ENCODE peak calls at places on chromosomes 16 and 17, in seven cellular contexts. F, T, Z, V, J, R and W are unnamed samples.

GRCh38 chr16:50620646-50621451 is 60.3 kb downstream of the SNX20 start:
- DNase-seq in J (no peak), T (no peak), F (no peak), R (no peak), V (no peak), Z (no peak), W (no peak)

GRCh38 chr17:4833941-4834501 is 881 bp downstream of the MINK1 start:
- DNase-seq in F (no peak), V (peak; percentile 27), Z (no peak), J (peak; percentile 68), T (peak; percentile 80), R (peak; percentile 33), W (peak; percentile 60)

GRCh38 chr16:19196871-19197270 is 28.8 kb downstream of the SYT17 start:
- DNase-seq in Z (no peak), R (no peak), F (no peak), V (no peak), T (no peak), J (no peak), W (no peak)

GRCh38 chr16:12235110-12235509 is 258.6 kb downstream of the SNX29 start:
- DNase-seq in V (no peak), R (no peak), F (no peak), T (no peak), J (no peak), Z (no peak), W (no peak)

GRCh38 chr17:16425698-16426659 is 10.6 kb downstream of the TRPV2 start:
- DNase-seq in R (no peak), T (no peak), F (no peak), J (peak; percentile 16), V (no peak), Z (no peak), W (no peak)

GRCh38 chr16:15415411-15416070 is 18.8 kb upstream of the BMERB1 start:
- DNase-seq in R (peak; percentile 61), T (peak; percentile 38), F (no peak), V (no peak), Z (no peak), J (no peak), W (no peak)

GRCh38 chr16:57540906-57541753 is 1.3 kb upstream of the ADGRG5 start:
- DNase-seq in F (no peak), V (no peak), T (no peak), Z (peak; percentile 64), R (no peak), J (no peak), W (no peak)

GRCh38 chr16:67928147-67928546 is 3.5 kb downstream of the CTRL start:
- DNase-seq in T (no peak), R (no peak), F (no peak), V (no peak), Z (no peak), J (no peak), W (no peak)

GRCh38 chr17:63916566-63917185 is 2.0 kb downstream of the GH1 start:
- DNase-seq in V (no peak), T (no peak), Z (peak; percentile 27), F (no peak), R (no peak), J (no peak), W (no peak)

GRCh38 chr17:72039490-72039889 is 81.3 kb upstream of the SOX9 start:
- DNase-seq in T (peak; percentile 4), R (no peak), J (no peak), F (no peak), V (no peak), Z (no peak), W (peak; percentile 67)

GRCh38 chr16:3401719-3402397 is 843 bp downstream of the ZNF174 start:
- DNase-seq in J (peak; percentile 19), R (peak; percentile 20), T (peak; percentile 18), F (no peak), V (peak; percentile 14), Z (no peak), W (peak; percentile 18)

GRCh38 chr17:1169471-1169908 is 10.3 kb downstream of the ABR start:
- DNase-seq in Z (no peak), V (no peak), J (no peak), R (no peak), T (no peak), F (no peak), W (no peak)

GRCh38 chr16:58656872-58657271 is 27.2 kb upstream of the CNOT1 start:
- DNase-seq in Z (no peak), J (peak; percentile 47), T (no peak), R (no peak), F (no peak), V (no peak), W (no peak)

GRCh38 chr17:17035920-17036319 is 6.3 kb upstream of the MPRIP start:
- DNase-seq in V (no peak), R (no peak), T (no peak), J (no peak), Z (no peak), F (no peak), W (no peak)

GRCh38 chr17:46020023-46020735 is 21.1 kb downstream of the STH start:
- DNase-seq in J (no peak), V (no peak), F (no peak), Z (no peak), T (no peak), R (no peak), W (no peak)

GRCh38 chr17:15351925-15352324 is 10.5 kb upstream of the TEKT3 start:
- DNase-seq in T (peak; percentile 88), V (no peak), F (no peak), Z (no peak), R (peak; percentile 59), J (peak; percentile 41), W (peak; percentile 31)

GRCh38 chr16:12406840-12407690 is 396.6 kb downstream of the CPPED1 start:
- DNase-seq in R (peak; percentile 25), T (peak; percentile 46), F (no peak), J (no peak), Z (no peak), V (no peak), W (no peak)

GRCh38 chr17:74807925-74808324 is 31.8 kb upstream of the NAT9 start:
- DNase-seq in R (no peak), F (no peak), T (peak; percentile 4), V (no peak), Z (no peak), J (no peak), W (no peak)

GRCh38 chr17:19288453-19288852 is 51.3 kb downstream of the EPN2 start:
- DNase-seq in V (peak; percentile 18), F (no peak), T (no peak), Z (no peak), J (no peak), R (no peak), W (no peak)

GRCh38 chr17:19977360-19978205 is at the start of gene AKAP10:
- DNase-seq in J (peak; percentile 96), F (peak; percentile 55), V (peak; percentile 91), Z (peak; percentile 96), R (peak; percentile 42), T (peak; percentile 73), W (peak; percentile 95)

GRCh38 chr16:60686824-60687223 is 1349.4 kb downstream of the CDH8 start:
- DNase-seq in V (no peak), R (no peak), F (no peak), Z (no peak), T (no peak), J (no peak), W (no peak)

GRCh38 chr16:60684002-60684401 is 1352.2 kb downstream of the CDH8 start:
- DNase-seq in T (no peak), R (no peak), J (no peak), V (no peak), F (no peak), Z (no peak), W (no peak)

GRCh38 chr16:60681014-60681413 is 1355.2 kb downstream of the CDH8 start:
- DNase-seq in V (no peak), Z (no peak), R (no peak), F (no peak), J (no peak), T (no peak), W (no peak)

DNA sequence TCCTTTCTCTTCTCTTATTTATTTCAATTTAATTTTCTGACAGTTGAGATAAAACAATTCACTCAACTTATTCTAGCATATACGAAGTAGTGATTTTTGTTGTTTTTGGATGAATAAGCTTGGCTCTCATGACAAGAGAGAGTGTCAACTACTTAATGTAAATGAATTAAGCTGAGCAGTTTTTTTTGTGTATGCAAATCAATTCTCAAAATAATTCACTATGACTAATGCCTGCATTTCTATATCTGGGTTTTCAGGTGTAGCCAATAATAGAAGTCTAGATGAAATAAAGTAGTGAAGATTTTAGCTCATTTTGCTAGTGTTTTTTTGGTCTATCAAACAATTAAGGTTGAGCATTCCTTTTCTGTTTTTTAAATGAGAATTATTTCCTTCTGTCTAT is 1354.0 kb downstream of the CDH8 start:
- DNase-seq in V (no peak), Z (no peak), J (no peak), T (no peak), F (no peak), R (no peak), W (no peak)
- H3K9me3 ChIP-seq in V (no peaks in the 10 kb centered on the region), Z (no peaks in the 10 kb centered on the region), J (no peaks in the 10 kb centered on the region), T (peaks cover 8% of the 10 kb centered on the region), F (peaks cover 19% of the 10 kb centered on the region), R (no peaks in the 10 kb centered on the region), W (no peaks in the 10 kb centered on the region)

GRCh38 chr16:89446975-89447293 is 43.4 kb downstream of the ANKRD11 start:
- DNase-seq in Z (no peak), V (no peak), J (no peak), T (no peak), F (no peak), R (no peak), W (no peak)
- H3K4me1 ChIP-seq in Z (peaks cover 84% of the 10 kb centered on the region), V (peaks cover 74% of the 10 kb centered on the region), J (peaks cover 44% of the 10 kb centered on the region), T (peaks cover 50% of the 10 kb centered on the region), F (peaks cover 87% of the 10 kb centered on the region), R (peaks cover 35% of the 10 kb centered on the region), W (peaks cover 36% of the 10 kb centered on the region)

DNA sequence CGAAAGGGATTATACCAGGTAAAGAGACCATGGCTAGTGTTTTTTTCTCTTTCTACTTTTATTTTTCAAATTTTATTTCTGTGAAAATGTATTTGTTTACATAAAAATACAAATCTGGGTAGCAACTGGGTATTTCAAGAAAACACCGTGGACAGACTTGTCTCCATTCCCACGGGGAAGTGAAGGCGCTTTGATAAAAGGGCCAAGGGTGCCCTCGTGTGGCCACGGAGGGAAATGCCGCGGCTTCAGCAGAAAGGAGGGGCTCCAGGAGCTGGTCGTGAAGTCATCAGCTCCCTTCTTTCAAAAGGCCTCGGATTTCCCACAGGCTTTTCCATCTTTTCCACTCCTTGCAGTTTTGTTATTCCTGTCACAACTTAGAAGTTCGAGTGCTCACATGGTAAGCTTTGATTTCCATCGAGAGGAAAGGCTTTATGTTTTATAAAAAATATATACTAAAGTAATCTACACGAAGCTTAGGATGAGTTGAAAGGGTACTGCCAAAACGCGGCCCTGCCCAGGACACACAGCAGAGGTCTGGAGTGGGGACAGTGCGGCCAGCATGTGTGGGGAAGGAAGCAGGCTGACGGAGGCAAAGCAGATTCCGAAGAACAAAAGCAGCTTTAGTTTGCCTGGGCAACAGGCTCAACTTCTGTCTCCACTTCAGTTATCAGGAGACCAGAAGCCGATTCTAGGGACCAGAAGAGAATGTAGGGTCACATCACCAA is 15.3 kb upstream of the MNT start:
- DNase-seq in Z (peak; percentile 94), V (peak; percentile 91), R (peak; percentile 55), F (no peak), J (peak; percentile 93), T (peak; percentile 86), W (peak; percentile 96)
- TF ChIP-seq CTCF in Z (peak; percentile 97), V (peak; percentile 98), R (peak; percentile 99), F (peak; percentile 89), J (peak; percentile 99), T (peak; percentile 98), W (peak; percentile 97)

DNA sequence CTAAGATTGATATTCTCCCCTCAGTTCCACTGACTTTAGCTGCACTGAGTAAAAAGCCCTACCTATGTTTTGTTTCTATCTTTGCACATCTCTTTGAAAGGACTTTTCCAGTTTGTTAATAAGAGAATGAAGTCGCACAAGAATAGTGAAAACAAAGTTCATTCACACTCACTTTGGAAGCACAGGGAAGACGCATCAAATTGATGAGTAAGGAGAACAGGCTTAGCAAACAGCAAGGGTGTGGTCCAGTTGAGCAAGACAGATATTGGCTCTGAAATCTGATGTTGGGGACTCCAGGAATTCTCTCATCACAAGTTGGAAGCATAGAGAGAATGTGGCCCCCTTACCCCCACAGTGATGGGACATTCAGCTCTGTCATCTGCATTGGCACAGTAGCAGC is 221.3 kb downstream of the CDH11 start:
- DNase-seq in T (no peak), R (no peak), F (no peak), V (no peak), Z (no peak), J (no peak), W (no peak)
- H3K9me3 ChIP-seq in T (peaks cover 2% of the 10 kb centered on the region), R (no peaks in the 10 kb centered on the region), F (peaks cover 26% of the 10 kb centered on the region), V (no peaks in the 10 kb centered on the region), Z (no peaks in the 10 kb centered on the region), J (no peaks in the 10 kb centered on the region), W (no peaks in the 10 kb centered on the region)